ENCODE peak calls at places on chromosomes 6 and 20, in four cellular contexts. X is HepG2, P is GM12878, Q is K562. C is an unnamed sample.

GRCh38 chr20:53331151-53331973 is 262.3 kb downstream of the ZNF217 start:
- DNase-seq in P (no peak), Q (peak; percentile 74), X (peak; percentile 41), C (peak; percentile 28)

GRCh38 chr20:61931476-61932198 is 134.0 kb downstream of the TAF4 start:
- DNase-seq in P (no peak), Q (no peak), X (no peak), C (no peak)

GRCh38 chr6:144659202-144659731 is 374.1 kb downstream of the UTRN start:
- DNase-seq in P (no peak), Q (no peak), X (peak; percentile 42), C (no peak)

GRCh38 chr6:87146363-87146762 is 9.0 kb upstream of the ZNF292 start:
- DNase-seq in Q (no peak), P (no peak), X (no peak), C (no peak)

GRCh38 chr6:78868124-78868523 is 773 bp downstream of the IRAK1BP1 start:
- DNase-seq in Q (no peak), X (no peak), P (no peak), C (no peak)

GRCh38 chr6:24925661-24926060 is 10.1 kb downstream of the RIPOR2 start:
- DNase-seq in X (no peak), P (no peak), Q (no peak), C (no peak)

GRCh38 chr20:37727247-37727956 is 33.6 kb downstream of the CTNNBL1 start:
- DNase-seq in Q (no peak), P (no peak), X (peak; percentile 74), C (no peak)

GRCh38 chr20:35598899-35599775 is 16.5 kb upstream of the SPAG4 start:
- DNase-seq in Q (peak; percentile 10), X (no peak), P (no peak), C (no peak)

GRCh38 chr6:167703347-167703746 is 123.4 kb upstream of the AFDN start:
- DNase-seq in X (no peak), P (no peak), Q (no peak), C (no peak)

GRCh38 chr20:45373353-45374100 is 4.6 kb downstream of the TP53TG5 start:
- DNase-seq in P (no peak), X (peak; percentile 83), Q (peak; percentile 84), C (peak; percentile 57)

GRCh38 chr6:44253307-44254101 is 3.8 kb downstream of the SLC35B2 start:
- DNase-seq in X (peak; percentile 70), Q (no peak), P (no peak), C (no peak)

GRCh38 chr20:33666293-33667244 is at the start of gene ACTL10:
- DNase-seq in X (no peak), P (peak; percentile 91), Q (peak; percentile 82), C (no peak)
- TF ChIP-seq ATF3 in X (no peak), P (no peak), Q (no peak), C (no peak)

DNA sequence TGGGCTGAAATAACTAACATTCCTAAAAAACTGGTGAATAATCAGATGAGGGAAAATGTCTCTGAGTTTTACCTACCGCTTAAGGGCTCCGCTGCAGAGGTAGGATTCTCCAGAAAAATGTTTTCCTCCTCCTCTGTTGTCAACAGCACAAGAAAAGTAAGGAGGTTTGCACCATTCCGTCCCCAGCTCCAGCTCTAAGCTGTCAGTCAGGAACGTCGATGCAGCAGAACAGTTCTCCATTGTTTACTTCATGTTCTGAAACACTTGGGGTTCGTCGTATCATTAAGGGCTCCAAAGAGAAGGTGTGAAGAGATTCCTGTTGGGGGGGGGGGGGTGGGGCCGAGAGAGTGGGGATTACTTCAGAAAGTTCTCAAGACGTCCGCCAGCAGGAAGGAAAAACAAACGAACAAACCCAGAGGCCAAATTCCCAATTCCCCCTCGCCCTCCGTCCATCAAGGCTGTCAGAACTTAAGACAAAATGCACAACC is 734 bp downstream of the MMS22L start:
- DNase-seq in X (peak; percentile 9), Q (peak; percentile 60), P (no peak), C (no peak)
- TF ChIP-seq ZBTB33 in X (no peak), Q (no peak), P (no peak), C (no peak)

GRCh38 chr20:34268145-34268544 is 26.9 kb downstream of the ASIP start:
- DNase-seq in X (no peak), P (no peak), Q (no peak), C (no peak)

GRCh38 chr20:34268851-34269668 is 27.8 kb downstream of the ASIP start:
- DNase-seq in P (no peak), X (no peak), Q (no peak), C (no peak)

GRCh38 chr20:34274694-34275093 is 28.5 kb downstream of the AHCY start:
- DNase-seq in P (no peak), Q (no peak), X (peak; percentile 35), C (no peak)

GRCh38 chr20:34271961-34272360 is 30.7 kb downstream of the ASIP start:
- DNase-seq in Q (no peak), P (no peak), X (no peak), C (no peak)

GRCh38 chr20:34269996-34270627 is 28.9 kb downstream of the ASIP start:
- DNase-seq in P (no peak), Q (no peak), X (no peak), C (no peak)
- TF ChIP-seq MAX in P (no peak), Q (no peak), X (no peak), C (no peak)

GRCh38 chr20:32980990-32981389 is 23.2 kb downstream of the SUN5 start:
- DNase-seq in X (no peak), P (no peak), Q (no peak), C (no peak)

GRCh38 chr20:32984631-32985354 is 19.4 kb downstream of the SUN5 start:
- DNase-seq in P (no peak), Q (no peak), X (no peak), C (no peak)

GRCh38 chr20:32984196-32984595 is 20.0 kb downstream of the SUN5 start:
- DNase-seq in X (no peak), P (no peak), Q (peak; percentile 27), C (no peak)

GRCh38 chr20:32983459-32984112 is 20.6 kb downstream of the SUN5 start:
- DNase-seq in Q (no peak), X (no peak), P (no peak), C (no peak)

DNA sequence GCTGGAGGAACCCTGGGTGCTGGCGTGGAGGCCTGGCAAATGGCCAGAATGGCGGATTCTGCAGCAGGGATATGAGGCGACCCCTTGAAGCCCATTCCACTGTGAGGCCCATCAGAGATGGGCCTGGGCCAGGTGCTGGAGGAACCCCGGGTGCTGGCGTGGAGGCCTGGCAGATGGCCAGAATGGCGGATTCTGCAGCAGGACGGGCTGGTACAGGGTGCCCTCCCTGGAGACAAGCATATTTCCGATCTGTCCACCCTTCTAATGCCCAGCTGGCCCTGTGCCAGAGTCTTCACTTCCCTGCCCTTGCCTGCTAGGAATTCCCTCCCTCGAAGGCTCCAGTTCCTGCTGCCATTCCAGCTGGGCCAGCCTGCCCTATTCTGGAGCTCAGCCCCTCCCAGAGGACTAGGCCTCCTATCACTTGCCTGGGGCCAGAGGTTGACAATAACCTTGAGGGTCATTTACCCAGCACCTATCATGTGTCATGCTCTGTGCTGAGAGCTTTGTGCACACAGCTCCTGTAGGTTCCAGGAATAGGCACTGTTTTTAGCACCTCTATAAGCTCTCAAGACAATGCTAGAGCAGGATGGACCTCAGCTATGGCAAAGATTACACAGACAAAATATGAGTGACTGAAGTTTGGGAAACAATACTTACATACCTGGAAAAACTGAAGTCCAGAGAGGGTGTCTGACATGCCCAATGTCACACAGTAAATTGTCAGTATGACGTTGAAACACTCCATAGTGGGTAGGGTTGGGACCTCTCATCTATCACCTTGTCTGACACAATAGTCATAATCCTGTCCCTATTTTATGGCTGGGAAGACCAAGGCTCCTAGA is 21.4 kb downstream of the SUN5 start:
- DNase-seq in Q (no peak), X (peak; percentile 50), P (no peak), C (no peak)
- TF ChIP-seq ATF3 in Q (no peak), X (no peak), P (no peak), C (no peak)

GRCh38 chr6:105968955-105969333 is 117.2 kb upstream of the PRDM1 start:
- DNase-seq in X (no peak), Q (no peak), P (no peak), C (no peak)

GRCh38 chr6:105972440-105972839 is 113.7 kb upstream of the PRDM1 start:
- DNase-seq in X (no peak), Q (no peak), P (no peak), C (no peak)

GRCh38 chr6:105965042-105965760 is 120.9 kb upstream of the PRDM1 start:
- DNase-seq in X (no peak), Q (no peak), P (no peak), C (no peak)

GRCh38 chr6:105968230-105968954 is 117.7 kb upstream of the PRDM1 start:
- DNase-seq in P (no peak), Q (no peak), X (peak; percentile 49), C (no peak)
- TF ChIP-seq ZBTB33 in P (no peak), Q (no peak), X (no peak), C (no peak)

DNA sequence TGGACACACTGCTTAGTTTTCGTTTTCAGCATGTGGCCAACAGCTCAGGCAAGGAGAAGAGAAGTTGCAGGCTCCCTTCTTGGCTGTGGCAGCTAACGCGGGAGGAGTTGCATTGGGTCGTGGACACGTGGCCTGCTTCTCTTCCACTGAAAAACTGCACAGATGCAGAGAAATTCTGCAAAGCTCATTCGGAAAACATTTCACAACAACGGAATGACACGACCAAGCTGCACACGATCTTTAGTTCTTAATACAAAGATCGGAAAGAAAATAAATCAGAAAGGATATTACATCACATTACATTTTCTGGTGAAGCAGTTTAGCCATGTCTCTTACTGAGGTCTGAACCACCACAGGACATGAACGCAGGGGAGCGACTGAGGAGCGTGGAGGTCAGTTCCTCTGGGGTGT is 178.4 kb downstream of the THBS2 start:
- DNase-seq in Q (no peak), X (no peak), P (no peak), C (no peak)
- TF ChIP-seq MAX in Q (no peak), X (no peak), P (no peak), C (no peak)

GRCh38 chr6:135578976-135579375 is 81.4 kb upstream of the AHI1 start:
- DNase-seq in Q (no peak), P (no peak), X (no peak), C (no peak)

GRCh38 chr6:135576055-135576454 is 78.5 kb upstream of the AHI1 start:
- DNase-seq in P (no peak), Q (no peak), X (no peak), C (no peak)

GRCh38 chr6:135581211-135581610 is 83.7 kb upstream of the AHI1 start:
- DNase-seq in P (no peak), Q (no peak), X (no peak), C (no peak)

GRCh38 chr6:135575629-135576028 is 78.1 kb upstream of the AHI1 start:
- DNase-seq in Q (no peak), X (no peak), P (no peak), C (no peak)

DNA sequence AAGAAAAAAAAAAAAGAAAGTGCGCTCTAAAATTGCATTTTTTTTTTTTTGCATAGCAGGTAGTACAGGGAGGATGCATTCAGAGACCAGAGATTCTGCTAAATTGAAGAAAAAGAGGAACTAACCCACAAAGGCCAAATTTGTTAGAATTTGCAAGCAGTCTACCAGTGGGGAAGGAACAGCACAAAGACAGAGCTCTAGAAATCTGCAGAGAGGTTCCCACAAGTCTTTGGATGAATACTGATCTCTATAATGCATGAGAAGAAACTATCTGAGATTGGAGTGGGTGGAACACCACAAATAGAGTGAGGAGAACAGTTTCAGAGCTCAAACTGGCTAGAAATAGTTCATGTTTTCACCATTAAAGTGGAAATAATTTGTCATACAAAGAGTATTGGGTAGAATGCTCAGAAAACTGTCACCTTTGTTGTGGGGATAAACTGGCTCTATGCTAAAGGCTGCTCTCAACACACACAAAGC is 79.6 kb upstream of the AHI1 start:
- DNase-seq in P (peak; percentile 41), Q (no peak), X (no peak), C (no peak)
- TF ChIP-seq ATF3 in P (no peak), Q (no peak), X (no peak), C (no peak)

GRCh38 chr20:22489614-22490286 is 94.6 kb downstream of the FOXA2 start:
- DNase-seq in P (no peak), Q (no peak), X (peak; percentile 50), C (no peak)
- TF ChIP-seq ZBTB33 in P (no peak), Q (no peak), X (no peak), C (no peak)

GRCh38 chr6:90038951-90039653 is 144.8 kb downstream of the GJA10 start:
- DNase-seq in Q (no peak), P (no peak), X (no peak), C (no peak)
- TF ChIP-seq MAX in Q (no peak), P (no peak), X (no peak), C (no peak)

C was measured in HCT116.